ENCODE peak calls at places on chromosomes 2 and 18, in eight cellular contexts. A is HCT116, I is transverse colon, T is GM12891, Q is adrenal gland, K is esophagus muscularis mucosa, U is uterus, Z is thyroid gland. J is an unnamed sample.

GRCh38 chr2:233853353-233853752 is 982 bp downstream of the HJURP start:
- DNase-seq in A (no peak), I (no peak), T (no peak), Q (no peak), K (peak), U (no peak), Z (no peak), J (peak)

GRCh38 chr2:148173168-148173567 is 152.3 kb downstream of the MBD5 start:
- DNase-seq in A (no peak), I (no peak), T (no peak), Q (no peak), K (no peak), U (no peak), Z (no peak), J (no peak)

GRCh38 chr18:8982416-8983183 is 119.9 kb upstream of the NDUFV2 start:
- DNase-seq in A (peak), I (peak), T (no peak), Q (no peak), K (no peak), U (no peak), Z (no peak), J (peak)

GRCh38 chr2:170222842-170223241 is 44.9 kb downstream of the MYO3B start:
- DNase-seq in A (no peak), I (no peak), T (no peak), Q (no peak), K (no peak), U (no peak), Z (no peak), J (no peak)

GRCh38 chr18:23068692-23069305 is 66.5 kb upstream of the CABLES1 start:
- DNase-seq in A (no peak), I (no peak), T (no peak), Q (no peak), K (no peak), U (no peak), Z (no peak), J (no peak)

GRCh38 chr18:45237639-45238038 is 377.6 kb upstream of the SLC14A2 start:
- DNase-seq in A (no peak), I (no peak), T (no peak), Q (no peak), K (no peak), U (no peak), Z (no peak), J (no peak)

GRCh38 chr2:3739313-3739712 is 35.9 kb downstream of the DCDC2C start:
- DNase-seq in A (no peak), I (no peak), T (no peak), Q (no peak), K (no peak), U (no peak), Z (no peak), J (peak)

GRCh38 chr2:234691968-234692955 is 195.4 kb upstream of the ARL4C start:
- DNase-seq in A (no peak), I (no peak), T (no peak), Q (no peak), K (peak), U (no peak), Z (no peak), J (no peak)

GRCh38 chr2:132607407-132607806 is 62.6 kb downstream of the LYPD1 start:
- DNase-seq in A (no peak), I (no peak), T (no peak), Q (no peak), K (no peak), U (no peak), Z (no peak), J (no peak)

GRCh38 chr18:79679552-79680099 is at the start of gene CTDP1:
- DNase-seq in A (peak), I (peak), T (peak), Q (peak), K (peak), U (peak), Z (peak), J (peak)

GRCh38 chr2:20634430-20635095 is 16.3 kb downstream of the HS1BP3 start:
- DNase-seq in A (no peak), I (no peak), T (no peak), Q (no peak), K (no peak), U (peak), Z (peak), J (no peak)

GRCh38 chr2:20635096-20635475 is 15.8 kb downstream of the HS1BP3 start:
- DNase-seq in A (no peak), I (no peak), T (no peak), Q (no peak), K (no peak), U (no peak), Z (no peak), J (no peak)

GRCh38 chr2:20638014-20638413 is 12.9 kb downstream of the HS1BP3 start:
- DNase-seq in A (no peak), I (no peak), T (no peak), Q (no peak), K (no peak), U (no peak), Z (no peak), J (no peak)

GRCh38 chr2:20637147-20637546 is 13.8 kb downstream of the HS1BP3 start:
- DNase-seq in A (no peak), I (no peak), T (no peak), Q (peak), K (no peak), U (peak), Z (no peak), J (no peak)

GRCh38 chr2:20635698-20636584 is 15.0 kb downstream of the HS1BP3 start:
- DNase-seq in A (peak), I (peak), T (peak), Q (peak), K (peak), U (peak), Z (peak), J (peak)
- TF ChIP-seq POLR2A in A (no peak), I (no peak), T (no peak), Q (no peak), K (no peak), U (no peak), Z (no peak), J (no peak)

DNA sequence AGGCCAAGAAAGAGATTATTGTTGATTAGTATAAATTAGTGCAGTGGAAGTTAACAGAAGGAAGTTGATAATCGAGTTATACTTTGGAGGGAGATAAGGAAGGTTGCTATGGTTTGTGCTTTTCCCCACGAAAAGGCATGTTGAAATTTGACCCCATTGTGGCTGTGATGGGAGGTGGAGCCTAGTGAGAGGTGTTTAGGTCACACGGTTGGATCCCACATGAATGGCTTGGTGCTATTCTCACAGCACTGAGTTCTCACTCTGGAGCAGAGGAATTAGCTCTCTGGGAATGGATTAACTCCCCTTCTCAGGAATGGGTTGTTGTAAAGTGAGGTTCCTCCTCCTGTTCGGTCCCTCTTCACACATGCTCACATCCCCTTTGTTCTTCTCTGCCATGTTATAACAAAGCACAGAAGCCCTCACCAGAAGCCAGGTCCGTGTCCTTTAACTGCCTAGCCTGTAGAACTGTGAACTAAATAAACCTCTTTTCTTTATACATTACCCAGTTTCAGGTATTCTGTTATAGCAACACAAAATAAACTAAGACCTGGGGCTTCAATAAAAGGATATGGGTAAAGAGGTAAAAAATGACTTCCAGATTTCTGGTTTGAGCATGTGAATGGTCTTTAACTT is 21.9 kb downstream of the PIGN start:
- DNase-seq in A (no peak), I (no peak), T (no peak), Q (no peak), K (no peak), U (no peak), Z (no peak), J (no peak)
- TF ChIP-seq POLR2A in A (no peak), I (no peak), T (no peak), Q (no peak), K (no peak), U (no peak), Z (no peak), J (no peak)

DNA sequence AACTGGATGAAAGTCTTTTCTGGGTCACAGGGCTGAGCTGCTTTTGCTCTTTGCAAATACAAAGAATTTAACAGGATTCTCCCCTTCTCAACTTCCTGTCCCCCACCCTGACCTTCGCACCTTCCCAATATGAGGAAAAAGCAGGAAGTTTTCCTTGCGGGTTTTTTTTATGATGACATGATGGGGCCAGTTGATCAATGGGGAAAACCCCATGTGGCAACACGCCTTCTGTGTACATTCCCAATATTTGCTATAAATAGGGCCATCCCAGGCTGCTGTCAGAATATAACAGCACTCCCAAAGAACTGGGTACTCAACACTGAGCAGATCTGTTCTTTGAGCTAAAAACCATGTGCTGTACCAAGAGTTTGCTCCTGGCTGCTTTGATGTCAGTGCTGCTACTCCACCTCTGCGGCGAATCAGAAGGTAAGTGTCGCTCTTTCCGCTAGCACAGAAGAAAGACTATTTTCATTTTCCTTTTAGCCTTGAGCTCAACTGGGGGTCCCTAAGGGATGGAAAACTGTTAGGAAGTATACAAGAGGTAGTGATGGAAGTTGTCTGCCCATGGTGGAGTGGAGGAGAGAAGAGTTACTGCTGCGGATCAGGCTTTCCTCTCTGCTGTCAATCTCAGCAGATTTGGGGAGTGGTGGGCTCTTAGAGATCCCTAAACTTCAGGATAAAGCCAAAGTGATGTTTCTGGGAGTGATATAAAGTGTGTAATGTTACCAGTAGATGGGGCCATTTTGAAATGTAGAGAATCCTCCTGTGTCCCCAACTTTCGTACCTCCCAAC is at the start of gene CCL20:
- DNase-seq in A (no peak), I (peak), T (no peak), Q (no peak), K (no peak), U (no peak), Z (no peak), J (no peak)
- TF ChIP-seq POLR2A in A (no peak), I (peak), T (no peak), Q (no peak), K (no peak), U (no peak), Z (no peak), J (no peak)

GRCh38 chr2:157822993-157823392 is 53.1 kb downstream of the ACVR1 start:
- DNase-seq in A (no peak), I (no peak), T (no peak), Q (no peak), K (no peak), U (no peak), Z (no peak), J (no peak)
- TF ChIP-seq POLR2A in A (no peak), I (no peak), T (no peak), Q (no peak), K (no peak), U (no peak), Z (no peak), J (no peak)

DNA sequence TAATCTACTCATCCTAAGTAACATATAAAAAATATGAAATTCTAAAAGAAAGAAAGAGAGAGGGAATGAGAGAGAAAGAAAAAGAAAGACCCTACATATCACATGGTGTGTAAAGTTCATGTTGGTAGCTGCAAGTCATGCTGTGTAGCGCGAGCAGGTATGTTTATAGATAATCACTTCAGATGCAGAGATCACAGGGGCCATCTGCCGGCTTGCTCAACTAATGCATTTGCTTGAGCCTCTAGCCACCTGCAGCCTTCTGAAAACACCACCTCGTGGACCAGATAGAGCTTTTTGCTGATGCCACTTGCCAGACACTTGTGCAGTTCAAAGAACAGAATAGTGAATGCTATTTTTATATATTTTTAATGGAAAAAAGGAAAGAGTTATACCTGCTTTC is 37.6 kb downstream of the CDH7 start:
- DNase-seq in A (no peak), I (no peak), T (no peak), Q (no peak), K (no peak), U (no peak), Z (no peak), J (peak)
- TF ChIP-seq POLR2A in A (no peak), I (no peak), T (no peak), Q (no peak), K (no peak), U (no peak), Z (no peak), J (no peak)

DNA sequence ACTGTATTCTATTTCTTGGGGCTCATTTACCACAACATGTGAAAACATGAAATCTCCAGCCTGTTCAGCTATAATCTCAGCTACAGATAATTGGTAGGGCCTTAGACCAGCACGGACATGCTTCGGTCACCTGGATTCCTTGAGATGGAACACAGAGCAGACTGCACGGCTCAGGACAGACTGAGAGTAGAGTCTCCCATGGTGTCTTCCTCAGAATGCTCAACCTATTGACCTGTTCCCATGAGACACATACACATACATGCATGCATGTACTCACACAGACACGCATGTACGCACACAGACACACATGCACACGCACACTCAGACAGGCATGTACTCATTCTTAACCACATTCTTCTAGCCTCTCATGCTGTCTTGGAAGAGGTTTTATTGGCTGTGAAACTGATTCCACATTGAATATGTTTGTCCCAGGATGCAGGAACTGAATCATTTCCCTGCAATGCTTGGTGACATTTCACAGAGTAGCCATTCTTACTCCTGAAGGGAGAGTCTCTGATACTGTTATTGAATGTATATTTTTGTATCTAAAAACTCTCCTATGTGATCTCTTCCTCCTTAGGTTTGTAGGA is 23.5 kb upstream of the BZW1 start:
- DNase-seq in A (no peak), I (no peak), T (no peak), Q (no peak), K (no peak), U (no peak), Z (peak), J (no peak)
- TF ChIP-seq POLR2A in A (no peak), I (no peak), T (no peak), Q (no peak), K (no peak), U (no peak), Z (no peak), J (no peak)

J was measured in testis.